ENCODE peak calls at places on chromosomes 6 and 20, in six cellular contexts. D is psoas muscle, C is left ventricle myocardium inferior, Q is heart right ventricle, B is ovary, A is adrenal gland. F is an unnamed sample. For H3K4me1, the result is how much of the 10 kb centered on the place peaks cover.

GRCh38 chr6:90168693-90169131 is 127.9 kb downstream of the BACH2 start:
- DNase-seq in C (no peak), B (no peak), A (no peak), Q (no peak), D (no peak), F (no peak)

GRCh38 chr20:43870484-43870883 is 44.2 kb upstream of the TOX2 start:
- DNase-seq in A (no peak), Q (no peak), D (no peak), C (no peak), B (no peak), F (no peak)

GRCh38 chr20:10929023-10929422 is 255.2 kb upstream of the JAG1 start:
- DNase-seq in C (no peak), Q (peak), A (no peak), D (no peak), B (no peak), F (no peak)

GRCh38 chr6:123380257-123380656 is 256.5 kb downstream of the TRDN start:
- DNase-seq in B (no peak), C (no peak), Q (peak), D (no peak), A (no peak), F (no peak)

GRCh38 chr6:156449128-156449527 is 328.1 kb upstream of the ARID1B start:
- DNase-seq in D (no peak), Q (no peak), C (no peak), A (no peak), B (no peak), F (peak)

GRCh38 chr6:151389640-151390275 is 1.6 kb downstream of the ZBTB2 start:
- DNase-seq in B (peak), C (peak), D (peak), A (peak), Q (peak), F (peak)

GRCh38 chr6:150142657-150143501 is at the start of gene PPP1R14C:
- DNase-seq in Q (peak), A (no peak), D (peak), B (no peak), C (peak), F (peak)

GRCh38 chr20:23627501-23627900 is 10.3 kb downstream of the CST3 start:
- DNase-seq in A (no peak), Q (no peak), C (no peak), D (no peak), B (no peak), F (no peak)

GRCh38 chr6:39422273-39422672 is 99.8 kb upstream of the KCNK16 start:
- DNase-seq in B (no peak), C (peak), Q (peak), D (no peak), A (no peak), F (no peak)

GRCh38 chr6:138088307-138088744 is 18.9 kb downstream of the PERP start:
- DNase-seq in Q (no peak), B (no peak), A (peak), D (no peak), C (no peak), F (no peak)

GRCh38 chr6:19896580-19897010 is 59.4 kb downstream of the ID4 start:
- DNase-seq in B (no peak), Q (no peak), C (no peak), D (no peak), A (no peak), F (no peak)

GRCh38 chr6:47168176-47168575 is 126.0 kb upstream of the ADGRF1 start:
- DNase-seq in A (no peak), D (peak), C (peak), B (no peak), Q (no peak), F (no peak)

GRCh38 chr20:21514553-21515251 is 838 bp upstream of the NKX2-2 start:
- DNase-seq in A (no peak), C (no peak), B (no peak), Q (no peak), D (no peak), F (no peak)
- TF ChIP-seq CTCF in A (no peak), C (no peak), B (no peak), Q (no peak), D (no peak), F (no peak)

GRCh38 chr6:27669278-27669797 is 196.4 kb upstream of the ZNF184 start:
- DNase-seq in C (no peak), Q (no peak), B (no peak), D (no peak), A (no peak), F (no peak)
- H3K4me1 ChIP-seq in C (under half), Q (under half), B (under half), D (under half), A (under half), F (under half)

DNA sequence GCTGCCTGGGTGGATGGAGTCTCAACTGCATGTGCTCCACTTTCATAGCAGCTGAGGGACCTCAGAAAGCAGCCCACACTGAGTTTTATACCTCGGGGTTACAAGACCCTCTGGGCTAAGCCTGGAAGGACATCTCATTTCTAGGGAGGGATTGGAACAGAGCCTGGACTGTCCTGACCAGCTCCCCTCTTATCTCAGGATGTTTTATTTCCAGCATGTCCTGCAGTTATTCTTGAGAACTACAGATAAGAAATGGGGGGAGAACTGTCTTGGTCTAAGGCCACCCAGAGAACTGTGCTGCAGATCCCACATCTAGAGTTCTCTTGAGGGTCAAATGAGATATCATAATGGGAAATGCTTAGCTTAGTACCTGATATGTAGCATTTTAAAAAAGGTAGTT is 97.3 kb upstream of the CHD6 start:
- DNase-seq in Q (no peak), C (no peak), B (no peak), D (no peak), A (no peak), F (no peak)
- H3K27ac ChIP-seq in Q (no peak), C (no peak), B (no peak), D (no peak), A (no peak), F (no peak)

GRCh38 chr6:21895591-21895990 is 302.0 kb downstream of the SOX4 start:
- DNase-seq in C (no peak), D (no peak), B (no peak), Q (no peak), A (no peak), F (no peak)

GRCh38 chr6:21899708-21900107 is 306.2 kb downstream of the SOX4 start:
- DNase-seq in D (no peak), A (no peak), Q (no peak), C (no peak), B (no peak), F (no peak)

GRCh38 chr6:21893778-21894177 is 300.2 kb downstream of the SOX4 start:
- DNase-seq in A (no peak), Q (no peak), C (no peak), B (no peak), D (no peak), F (no peak)

GRCh38 chr6:21900730-21901129 is 307.2 kb downstream of the SOX4 start:
- DNase-seq in Q (no peak), A (no peak), C (no peak), B (no peak), D (no peak), F (no peak)

GRCh38 chr6:21898107-21898796 is 304.7 kb downstream of the SOX4 start:
- DNase-seq in C (no peak), B (no peak), A (no peak), Q (no peak), D (no peak), F (no peak)
- TF ChIP-seq CTCF in C (no peak), B (no peak), A (no peak), Q (no peak), D (no peak), F (no peak)